ENCODE peak calls at places on chromosomes 11 and 22, in four cellular contexts. P, F, O and T are unnamed samples. For H3K4me1, the result is how much of the 10 kb centered on the place peaks cover.

GRCh38 chr22:24140357-24140756 is 40.9 kb upstream of the SUSD2 start:
- DNase-seq in P (no peak), O (no peak), F (no peak), T (no peak)

GRCh38 chr22:40422558-40423245 is 52.3 kb downstream of the SGSM3 start:
- DNase-seq in O (peak), F (no peak), P (no peak), T (no peak)

GRCh38 chr11:124900464-124900863 is 2.8 kb upstream of the ROBO4 start:
- DNase-seq in O (peak), P (no peak), F (peak), T (no peak)

GRCh38 chr11:1946812-1947480 is at the start of gene MRPL23:
- DNase-seq in O (peak), P (peak), F (no peak), T (no peak)

GRCh38 chr11:123429336-123429735 is 733 bp upstream of the GRAMD1B start:
- DNase-seq in F (no peak), P (no peak), O (no peak), T (no peak)

GRCh38 chr11:69732910-69733309 is 29.1 kb upstream of the FGF19 start:
- DNase-seq in O (no peak), P (no peak), F (no peak), T (no peak)

GRCh38 chr11:1693327-1694063 is 3.5 kb upstream of the KRTAP5-6 start:
- DNase-seq in P (peak), F (peak), O (peak), T (peak)

GRCh38 chr22:44686873-44687600 is 15.0 kb upstream of the PRR5 start:
- DNase-seq in O (no peak), F (no peak), P (no peak), T (no peak)

GRCh38 chr11:90134420-90135003 is at the start of gene NAALAD2:
- DNase-seq in O (peak), F (peak), P (peak), T (peak)

GRCh38 chr11:36177837-36178236 is 111.4 kb downstream of the COMMD9 start:
- DNase-seq in O (no peak), F (no peak), P (no peak), T (no peak)

GRCh38 chr11:74147199-74147929 is 23.4 kb downstream of the C2CD3 start:
- DNase-seq in O (no peak), F (no peak), P (no peak), T (no peak)

GRCh38 chr22:24429411-24430365 is 2.3 kb downstream of the ADORA2A start:
- DNase-seq in P (peak), O (peak), F (no peak), T (no peak)

GRCh38 chr11:18721576-18722292 is 4.3 kb downstream of the IGSF22 start:
- DNase-seq in F (peak), P (no peak), O (no peak), T (no peak)

GRCh38 chr11:122804161-122804560 is 34.1 kb upstream of the CRTAM start:
- DNase-seq in O (no peak), F (no peak), P (no peak), T (no peak)

GRCh38 chr11:44309483-44310197 is at the start of gene ALX4:
- DNase-seq in P (no peak), O (no peak), F (no peak), T (peak)

GRCh38 chr11:57905439-57905838 is 118.2 kb upstream of the OR9Q1 start:
- DNase-seq in P (no peak), F (no peak), O (no peak), T (no peak)

GRCh38 chr22:30416403-30416802 is 9.2 kb upstream of the MTFP1 start:
- DNase-seq in P (no peak), O (no peak), F (no peak), T (no peak)

GRCh38 chr11:110374921-110375320 is 54.8 kb upstream of the FDX1 start:
- DNase-seq in O (no peak), P (no peak), F (no peak), T (no peak)

GRCh38 chr11:68470304-68470811 is 9.8 kb downstream of the PPP6R3 start:
- DNase-seq in F (no peak), O (no peak), P (no peak), T (no peak)

GRCh38 chr11:11105361-11105760 is 247.5 kb upstream of the ZBED5 start:
- DNase-seq in O (no peak), P (no peak), F (no peak), T (no peak)

GRCh38 chr22:17692841-17693240 is 54.3 kb downstream of the BCL2L13 start:
- DNase-seq in O (no peak), F (no peak), P (no peak), T (no peak)

GRCh38 chr11:95698939-95699562 is 90.5 kb downstream of the FAM76B start:
- DNase-seq in F (no peak), P (no peak), O (no peak), T (no peak)

GRCh38 chr22:27159016-27159415 is 501.6 kb downstream of the MIAT start:
- DNase-seq in O (no peak), F (no peak), P (no peak), T (no peak)

GRCh38 chr11:125036933-125037332 is 26.2 kb upstream of the SLC37A2 start:
- DNase-seq in P (no peak), F (no peak), O (no peak), T (no peak)

GRCh38 chr11:43359432-43359818 is 705 bp downstream of the TTC17 start:
- DNase-seq in P (no peak), F (peak), O (no peak), T (no peak)

GRCh38 chr22:32317524-32317923 is 40.1 kb upstream of the RFPL3 start:
- DNase-seq in F (no peak), P (no peak), O (no peak), T (no peak)

GRCh38 chr11:13287026-13287425 is 9.4 kb downstream of the BMAL1 start:
- DNase-seq in O (no peak), F (no peak), P (no peak), T (no peak)

GRCh38 chr11:3905080-3905953 is 49.9 kb downstream of the STIM1 start:
- DNase-seq in O (no peak), P (no peak), F (peak), T (no peak)

GRCh38 chr11:17102447-17102846 is 25.0 kb upstream of the RPS13 start:
- DNase-seq in P (no peak), O (no peak), F (no peak), T (no peak)

GRCh38 chr22:44137415-44137814 is 43.3 kb upstream of the PARVG start:
- DNase-seq in P (no peak), O (peak), F (no peak), T (no peak)

GRCh38 chr11:121112498-121113455 is 11.7 kb downstream of the TECTA start:
- DNase-seq in O (peak), P (peak), F (peak), T (peak)

GRCh38 chr11:289145-289705 is 299 bp downstream of the PGGHG start:
- DNase-seq in F (no peak), O (peak), P (no peak), T (peak)

GRCh38 chr11:70360211-70360610 is 38.1 kb upstream of the CTTN start:
- DNase-seq in F (no peak), O (no peak), P (no peak), T (no peak)

GRCh38 chr11:17596310-17596669 is 49.2 kb downstream of the OTOG start:
- DNase-seq in F (no peak), O (no peak), P (no peak), T (peak)

GRCh38 chr11:61964941-61965282 is 2.5 kb downstream of the FTH1 start:
- DNase-seq in F (no peak), P (no peak), O (no peak), T (no peak)

DNA sequence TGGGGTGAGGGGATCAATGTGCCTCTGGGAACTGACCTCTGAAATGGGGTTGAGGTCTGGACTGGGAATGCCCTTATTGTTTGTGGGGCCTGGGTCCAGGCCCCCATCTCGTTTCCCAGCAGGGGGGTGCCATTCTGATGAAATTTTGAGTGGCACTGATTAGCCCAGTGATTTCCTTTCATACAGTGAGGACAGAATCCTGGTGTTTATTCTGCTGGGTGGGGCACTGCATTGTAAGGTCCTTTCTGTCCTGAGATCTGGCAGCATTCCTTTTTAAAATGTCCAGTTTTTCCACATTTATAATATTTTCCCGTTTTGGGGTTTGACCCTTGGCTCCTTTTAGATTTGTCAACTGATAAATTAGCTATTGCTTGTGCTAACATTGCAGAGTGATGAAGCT is 27.1 kb downstream of the OR10A6 start:
- DNase-seq in P (no peak), O (no peak), F (no peak), T (no peak)
- H3K4me1 ChIP-seq in P (under half), O (under half), F (under half), T (under half)

DNA sequence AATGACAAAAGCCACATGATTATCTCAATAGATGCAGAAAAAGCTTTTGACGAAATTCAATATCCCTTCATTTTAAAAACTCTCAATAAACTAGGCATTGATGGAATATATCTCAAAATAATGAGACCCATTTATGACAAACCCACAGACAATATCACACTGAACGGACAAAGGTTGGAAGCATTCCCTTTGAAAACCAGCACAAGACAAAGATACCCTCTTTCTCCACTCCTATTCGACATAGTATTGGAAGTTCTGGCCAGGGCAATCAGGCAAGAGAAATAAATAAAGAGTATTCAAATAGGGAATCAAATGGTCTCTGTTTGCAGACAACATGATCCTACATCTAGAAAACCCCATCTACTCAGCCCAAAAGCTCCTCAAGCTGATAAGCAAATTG is 52.0 kb downstream of the CASP12 start:
- DNase-seq in F (no peak), P (no peak), O (no peak), T (no peak)
- H3K27ac ChIP-seq in F (peak), P (no peak), O (no peak), T (no peak)

DNA sequence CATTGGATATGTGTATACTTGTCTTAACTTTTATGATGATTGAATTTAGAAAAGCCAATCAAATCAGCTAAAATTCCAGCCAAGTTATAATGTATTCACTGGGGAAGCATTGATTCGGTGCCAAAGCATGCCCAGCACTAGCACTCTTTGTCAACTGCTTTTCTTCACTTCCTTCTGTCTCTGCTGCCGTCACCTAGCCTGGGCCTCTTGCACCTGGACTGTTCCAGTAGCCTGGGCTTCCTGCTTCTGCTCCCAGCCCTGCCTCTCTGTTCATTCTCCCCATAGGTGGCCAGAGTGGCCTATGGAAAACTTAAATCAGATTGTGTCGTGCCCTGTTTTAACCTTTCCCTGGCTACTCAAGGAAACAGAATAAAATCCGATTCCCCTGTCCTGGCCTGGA is 80.7 kb downstream of the NAV2 start:
- DNase-seq in O (no peak), F (no peak), P (no peak), T (no peak)
- H3K4me3 ChIP-seq in O (no peak), F (no peak), P (no peak), T (no peak)

DNA sequence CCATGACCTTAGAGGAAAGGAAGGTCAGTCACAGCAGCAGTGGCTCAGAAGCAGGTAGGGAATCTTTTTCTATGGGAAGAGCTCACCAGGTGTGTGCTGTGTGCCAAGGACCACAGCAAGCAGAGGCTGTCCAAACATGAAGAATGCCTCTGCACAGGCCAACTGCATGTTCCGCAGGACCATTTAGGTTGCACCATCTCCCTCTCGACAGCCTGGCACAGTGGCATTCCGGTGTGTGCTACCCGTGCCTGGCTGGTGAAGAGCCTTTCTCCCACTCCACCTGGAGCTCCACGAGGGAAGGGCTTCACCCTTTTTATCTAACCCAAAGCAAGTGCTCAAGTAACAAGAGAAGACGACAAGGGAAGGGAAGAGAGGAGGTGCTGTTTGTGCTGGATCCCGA is 76.5 kb downstream of the PACSIN2 start:
- DNase-seq in F (no peak), P (peak), O (no peak), T (peak)
- H3K4me1 ChIP-seq in F (half or more), P (half or more), O (half or more), T (under half)